ENCODE peak calls at places on chromosome 9, in nine cellular contexts. U, D, M, S, V, J, A, P and E are unnamed samples.

GRCh38 chr9:38685535-38685934 is 34.4 kb downstream of the FAM240B start:
- DNase-seq in U (no peak), D (no peak), M (no peak), S (no peak), V (no peak), J (no peak), A (no peak), P (peak; percentile 97), E (no peak)

GRCh38 chr9:121095057-121095456 is 20.3 kb downstream of the CNTRL start:
- DNase-seq in U (no peak), D (no peak), M (no peak), S (no peak), V (no peak), J (no peak), A (no peak), P (no peak), E (no peak)

GRCh38 chr9:80175286-80175906 is 603.6 kb downstream of the TLE4 start:
- DNase-seq in U (peak; percentile 38), D (peak; percentile 10), M (peak; percentile 52), S (peak; percentile 80), V (peak; percentile 0), J (peak; percentile 23), A (peak; percentile 51), P (peak; percentile 37), E (no peak)

GRCh38 chr9:112061152-112061740 is 113.9 kb downstream of the SUSD1 start:
- DNase-seq in U (peak; percentile 63), D (peak; percentile 83), M (peak; percentile 99), S (peak; percentile 93), V (peak; percentile 86), J (peak; percentile 56), A (peak; percentile 99), P (peak; percentile 70), E (peak; percentile 40)

GRCh38 chr9:752681-753200 is 88.8 kb upstream of the DMRT1 start:
- DNase-seq in U (no peak), D (no peak), M (no peak), S (no peak), V (no peak), J (no peak), A (peak; percentile 42), P (no peak), E (no peak)

GRCh38 chr9:94498801-94499454 is 56.0 kb upstream of the PCAT7 start:
- DNase-seq in U (no peak), D (no peak), M (no peak), S (no peak), V (no peak), J (no peak), A (no peak), P (no peak), E (no peak)

GRCh38 chr9:136239963-136240330 is 5.7 kb downstream of the QSOX2 start:
- DNase-seq in U (no peak), D (no peak), M (no peak), S (no peak), V (no peak), J (no peak), A (no peak), P (no peak), E (no peak)

GRCh38 chr9:123260340-123260739 is 8.0 kb downstream of the STRBP start:
- DNase-seq in U (no peak), D (no peak), M (no peak), S (no peak), V (no peak), J (no peak), A (no peak), P (no peak), E (no peak)

GRCh38 chr9:122816163-122816867 is 12.1 kb downstream of the PDCL start:
- DNase-seq in U (peak; percentile 80), D (no peak), M (no peak), S (no peak), V (no peak), J (no peak), A (peak; percentile 55), P (peak; percentile 43), E (no peak)

GRCh38 chr9:6239694-6240093 is 24.1 kb downstream of the IL33 start:
- DNase-seq in U (no peak), D (no peak), M (peak; percentile 15), S (no peak), V (no peak), J (no peak), A (no peak), P (no peak), E (no peak)

GRCh38 chr9:19085295-19085694 is 17.4 kb downstream of the HAUS6 start:
- DNase-seq in U (peak; percentile 67), D (no peak), M (peak; percentile 2), S (peak; percentile 35), V (no peak), J (peak; percentile 35), A (no peak), P (no peak), E (no peak)

GRCh38 chr9:123162359-123163345 is 105.7 kb downstream of the STRBP start:
- DNase-seq in U (no peak), D (no peak), M (peak; percentile 6), S (no peak), V (no peak), J (no peak), A (peak; percentile 50), P (no peak), E (no peak)

GRCh38 chr9:137138058-137138697 is 776 bp upstream of the GRIN1 start:
- DNase-seq in U (no peak), D (no peak), M (no peak), S (no peak), V (no peak), J (no peak), A (no peak), P (no peak), E (peak; percentile 40)

GRCh38 chr9:125933056-125933455 is 185.9 kb downstream of the PBX3 start:
- DNase-seq in U (no peak), D (no peak), M (no peak), S (no peak), V (no peak), J (no peak), A (no peak), P (no peak), E (no peak)

GRCh38 chr9:130345993-130346385 is 80.4 kb downstream of the HMCN2 start:
- DNase-seq in U (no peak), D (no peak), M (no peak), S (no peak), V (no peak), J (no peak), A (no peak), P (no peak), E (no peak)

GRCh38 chr9:127971357-127972315 is 9.2 kb downstream of the EEIG1 start:
- DNase-seq in U (peak; percentile 44), D (no peak), M (no peak), S (no peak), V (no peak), J (no peak), A (no peak), P (peak; percentile 97), E (no peak)